ENCODE peak calls at places on chromosomes 12 and 14, in seven cellular contexts. One of them, this sample, is unnamed.
A peak's percentile ranks its signal among the peaks of the same experiment; 100 is the strongest.

GRCh38 chr14:63478024-63478423 is 65.2 kb downstream of the PPP2R5E start:
- DNase-seq in suprapubic skin: no peak
- DNase-seq in SK-N-SH: no peak
- DNase-seq in sigmoid colon: no peak
- DNase-seq in stomach: no peak
- DNase-seq in transverse colon: no peak
- DNase-seq in A549: no peak
- DNase-seq in this sample: no peak

GRCh38 chr12:13210022-13210539 is 13.6 kb downstream of the EMP1 start:
- DNase-seq in sigmoid colon: no peak
- DNase-seq in stomach: no peak
- DNase-seq in transverse colon: no peak
- DNase-seq in A549: no peak
- DNase-seq in suprapubic skin: no peak
- DNase-seq in SK-N-SH: peak; percentile 30
- DNase-seq in this sample: no peak

GRCh38 chr14:71745072-71745471 is 187.2 kb upstream of the RGS6 start:
- DNase-seq in SK-N-SH: no peak
- DNase-seq in stomach: no peak
- DNase-seq in sigmoid colon: no peak
- DNase-seq in A549: no peak
- DNase-seq in suprapubic skin: no peak
- DNase-seq in transverse colon: no peak
- DNase-seq in this sample: no peak

GRCh38 chr12:99121476-99121965 is 476.4 kb downstream of the APAF1 start:
- DNase-seq in suprapubic skin: no peak
- DNase-seq in transverse colon: no peak
- DNase-seq in sigmoid colon: no peak
- DNase-seq in stomach: no peak
- DNase-seq in A549: no peak
- DNase-seq in SK-N-SH: no peak
- DNase-seq in this sample: no peak

GRCh38 chr12:132641811-132642650 is 23.5 kb downstream of the P2RX2 start:
- DNase-seq in sigmoid colon: no peak
- DNase-seq in SK-N-SH: no peak
- DNase-seq in stomach: no peak
- DNase-seq in A549: no peak
- DNase-seq in suprapubic skin: no peak
- DNase-seq in transverse colon: no peak
- DNase-seq in this sample: no peak

GRCh38 chr14:28896337-28896736 is 129.8 kb downstream of the FOXG1 start:
- DNase-seq in stomach: no peak
- DNase-seq in suprapubic skin: no peak
- DNase-seq in sigmoid colon: no peak
- DNase-seq in SK-N-SH: no peak
- DNase-seq in A549: no peak
- DNase-seq in transverse colon: no peak
- DNase-seq in this sample: no peak

GRCh38 chr12:111773801-111774551 is 7.2 kb downstream of the ALDH2 start:
- DNase-seq in SK-N-SH: no peak
- DNase-seq in suprapubic skin: peak; percentile 87
- DNase-seq in stomach: peak; percentile 80
- DNase-seq in A549: no peak
- DNase-seq in sigmoid colon: peak; percentile 94
- DNase-seq in transverse colon: peak; percentile 85
- DNase-seq in this sample: no peak

GRCh38 chr14:68285421-68286179 is 466.0 kb downstream of the RAD51B start:
- DNase-seq in SK-N-SH: no peak
- DNase-seq in suprapubic skin: no peak
- DNase-seq in transverse colon: peak; percentile 23
- DNase-seq in A549: no peak
- DNase-seq in stomach: no peak
- DNase-seq in sigmoid colon: no peak
- DNase-seq in this sample: peak; percentile 31

GRCh38 chr14:32134448-32135070 is 57.5 kb downstream of the ARHGAP5 start:
- DNase-seq in SK-N-SH: no peak
- DNase-seq in suprapubic skin: no peak
- DNase-seq in A549: peak; percentile 18
- DNase-seq in transverse colon: no peak
- DNase-seq in sigmoid colon: no peak
- DNase-seq in stomach: no peak
- DNase-seq in this sample: no peak

GRCh38 chr14:38662781-38663180 is 406.9 kb upstream of the CLEC14A start:
- DNase-seq in A549: no peak
- DNase-seq in sigmoid colon: no peak
- DNase-seq in stomach: no peak
- DNase-seq in SK-N-SH: no peak
- DNase-seq in suprapubic skin: no peak
- DNase-seq in transverse colon: no peak
- DNase-seq in this sample: no peak

GRCh38 chr12:25376985-25377384 is 126.3 kb upstream of the KRAS start:
- DNase-seq in stomach: no peak
- DNase-seq in suprapubic skin: no peak
- DNase-seq in sigmoid colon: no peak
- DNase-seq in transverse colon: no peak
- DNase-seq in SK-N-SH: no peak
- DNase-seq in A549: no peak
- DNase-seq in this sample: no peak

GRCh38 chr12:91778938-91779400 is 366.7 kb downstream of the BTG1 start:
- DNase-seq in stomach: peak; percentile 26
- DNase-seq in suprapubic skin: no peak
- DNase-seq in A549: peak; percentile 72
- DNase-seq in sigmoid colon: peak; percentile 70
- DNase-seq in SK-N-SH: no peak
- DNase-seq in transverse colon: peak; percentile 35
- DNase-seq in this sample: no peak

GRCh38 chr12:1050059-1050707 is 59.2 kb downstream of the ERC1 start:
- DNase-seq in transverse colon: no peak
- DNase-seq in stomach: no peak
- DNase-seq in SK-N-SH: no peak
- DNase-seq in A549: no peak
- DNase-seq in sigmoid colon: no peak
- DNase-seq in suprapubic skin: no peak
- DNase-seq in this sample: no peak
- TF ChIP-seq EP300 in transverse colon: no peak
- TF ChIP-seq EP300 in stomach: no peak
- TF ChIP-seq EP300 in SK-N-SH: no peak
- TF ChIP-seq EP300 in A549: no peak
- TF ChIP-seq EP300 in sigmoid colon: no peak
- TF ChIP-seq EP300 in suprapubic skin: no peak
- TF ChIP-seq EP300 in this sample: no peak

DNA sequence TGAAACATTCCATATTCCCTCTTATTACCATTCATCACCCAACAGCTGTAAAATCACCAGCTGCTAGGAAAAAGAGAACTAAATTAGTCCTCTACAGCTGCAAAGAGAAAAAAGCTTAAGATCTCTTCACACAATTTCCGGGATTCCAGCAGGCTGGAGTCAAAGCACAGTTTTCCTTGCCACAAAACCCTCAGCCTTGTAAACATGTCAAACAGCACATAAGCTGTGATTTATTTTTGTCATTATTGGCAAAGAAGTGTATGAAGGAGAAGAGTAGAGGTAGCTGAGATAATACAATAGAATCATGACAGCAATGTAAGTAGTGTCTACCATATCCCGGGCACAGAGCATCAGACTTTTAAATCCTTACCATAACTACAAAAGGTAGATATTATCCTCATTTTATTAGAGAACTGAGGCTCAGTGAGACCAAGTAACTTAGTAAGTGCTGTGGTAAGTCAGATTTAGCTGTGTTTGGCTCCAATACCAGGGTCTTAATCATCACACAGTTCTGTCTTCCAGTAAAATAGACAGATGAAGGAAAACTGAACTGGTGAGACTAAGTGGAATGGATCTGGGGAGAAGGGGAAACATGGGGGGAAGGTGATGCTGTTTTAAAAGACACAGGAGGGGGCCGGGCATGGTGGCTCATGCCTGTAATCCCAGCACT is 57.3 kb downstream of the NTN4 start:
- DNase-seq in SK-N-SH: no peak
- DNase-seq in A549: no peak
- DNase-seq in suprapubic skin: no peak
- DNase-seq in sigmoid colon: no peak
- DNase-seq in stomach: no peak
- DNase-seq in transverse colon: no peak
- DNase-seq in this sample: no peak
- TF ChIP-seq EP300 in SK-N-SH: no peak
- TF ChIP-seq EP300 in A549: no peak
- TF ChIP-seq EP300 in suprapubic skin: no peak
- TF ChIP-seq EP300 in sigmoid colon: no peak
- TF ChIP-seq EP300 in stomach: no peak
- TF ChIP-seq EP300 in transverse colon: no peak
- TF ChIP-seq EP300 in this sample: no peak

GRCh38 chr12:69338120-69338859 is 9.9 kb upstream of the LYZ start:
- DNase-seq in stomach: no peak
- DNase-seq in transverse colon: no peak
- DNase-seq in sigmoid colon: no peak
- DNase-seq in SK-N-SH: no peak
- DNase-seq in suprapubic skin: no peak
- DNase-seq in A549: no peak
- DNase-seq in this sample: no peak
- TF ChIP-seq EP300 in stomach: no peak
- TF ChIP-seq EP300 in transverse colon: no peak
- TF ChIP-seq EP300 in sigmoid colon: no peak
- TF ChIP-seq EP300 in SK-N-SH: no peak
- TF ChIP-seq EP300 in suprapubic skin: no peak
- TF ChIP-seq EP300 in A549: no peak
- TF ChIP-seq EP300 in this sample: no peak

DNA sequence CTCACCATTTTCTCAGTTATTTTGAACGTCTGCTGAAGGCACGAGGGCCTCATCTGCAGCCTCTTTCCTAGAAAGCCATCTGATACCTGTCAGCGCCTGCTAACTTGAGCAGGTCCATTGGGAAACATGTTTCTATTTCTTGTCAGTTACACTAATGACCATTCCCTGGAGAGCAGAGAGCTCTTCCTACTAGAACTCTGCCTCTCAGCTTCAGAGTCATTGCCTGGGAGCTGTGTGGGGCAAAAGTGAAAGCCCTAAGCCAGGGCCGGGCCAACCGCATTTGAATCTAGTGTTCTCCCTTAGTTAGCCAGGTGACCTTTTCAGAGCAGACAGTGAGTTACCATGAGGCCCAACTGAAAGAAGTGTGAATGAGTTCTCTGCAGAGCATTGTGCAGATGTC is 135.8 kb downstream of the EML1 start:
- DNase-seq in A549: no peak
- DNase-seq in suprapubic skin: no peak
- DNase-seq in sigmoid colon: no peak
- DNase-seq in transverse colon: no peak
- DNase-seq in SK-N-SH: no peak
- DNase-seq in stomach: no peak
- DNase-seq in this sample: no peak
- TF ChIP-seq EP300 in A549: no peak
- TF ChIP-seq EP300 in suprapubic skin: no peak
- TF ChIP-seq EP300 in sigmoid colon: no peak
- TF ChIP-seq EP300 in transverse colon: no peak
- TF ChIP-seq EP300 in SK-N-SH: no peak
- TF ChIP-seq EP300 in stomach: no peak
- TF ChIP-seq EP300 in this sample: no peak

GRCh38 chr14:59870277-59871165 is at the start of gene RTN1:
- DNase-seq in transverse colon: peak; percentile 25
- DNase-seq in A549: no peak
- DNase-seq in stomach: peak; percentile 43
- DNase-seq in sigmoid colon: peak; percentile 71
- DNase-seq in SK-N-SH: peak; percentile 82
- DNase-seq in suprapubic skin: peak; percentile 79
- DNase-seq in this sample: peak; percentile 93
- TF ChIP-seq EP300 in transverse colon: no peak
- TF ChIP-seq EP300 in A549: no peak
- TF ChIP-seq EP300 in stomach: no peak
- TF ChIP-seq EP300 in sigmoid colon: no peak
- TF ChIP-seq EP300 in SK-N-SH: no peak
- TF ChIP-seq EP300 in suprapubic skin: no peak
- TF ChIP-seq EP300 in this sample: no peak

GRCh38 chr12:53180931-53181645 is 363 bp upstream of the CSAD start:
- DNase-seq in A549: peak; percentile 91
- DNase-seq in stomach: peak; percentile 79
- DNase-seq in sigmoid colon: peak; percentile 86
- DNase-seq in suprapubic skin: no peak
- DNase-seq in SK-N-SH: peak; percentile 98
- DNase-seq in transverse colon: peak; percentile 75
- DNase-seq in this sample: peak; percentile 83

GRCh38 chr12:53179694-53180269 is 740 bp upstream of the ZNF740 start:
- DNase-seq in suprapubic skin: no peak
- DNase-seq in SK-N-SH: peak; percentile 53
- DNase-seq in transverse colon: peak; percentile 45
- DNase-seq in sigmoid colon: no peak
- DNase-seq in A549: no peak
- DNase-seq in stomach: no peak
- DNase-seq in this sample: no peak

GRCh38 chr12:53181935-53182334 is 1.2 kb upstream of the CSAD start:
- DNase-seq in stomach: no peak
- DNase-seq in SK-N-SH: no peak
- DNase-seq in sigmoid colon: no peak
- DNase-seq in transverse colon: no peak
- DNase-seq in suprapubic skin: no peak
- DNase-seq in A549: no peak
- DNase-seq in this sample: no peak

GRCh38 chr12:53182836-53183235 is 2.1 kb upstream of the CSAD start:
- DNase-seq in A549: no peak
- DNase-seq in suprapubic skin: no peak
- DNase-seq in transverse colon: no peak
- DNase-seq in SK-N-SH: no peak
- DNase-seq in stomach: no peak
- DNase-seq in sigmoid colon: no peak
- DNase-seq in this sample: no peak

DNA sequence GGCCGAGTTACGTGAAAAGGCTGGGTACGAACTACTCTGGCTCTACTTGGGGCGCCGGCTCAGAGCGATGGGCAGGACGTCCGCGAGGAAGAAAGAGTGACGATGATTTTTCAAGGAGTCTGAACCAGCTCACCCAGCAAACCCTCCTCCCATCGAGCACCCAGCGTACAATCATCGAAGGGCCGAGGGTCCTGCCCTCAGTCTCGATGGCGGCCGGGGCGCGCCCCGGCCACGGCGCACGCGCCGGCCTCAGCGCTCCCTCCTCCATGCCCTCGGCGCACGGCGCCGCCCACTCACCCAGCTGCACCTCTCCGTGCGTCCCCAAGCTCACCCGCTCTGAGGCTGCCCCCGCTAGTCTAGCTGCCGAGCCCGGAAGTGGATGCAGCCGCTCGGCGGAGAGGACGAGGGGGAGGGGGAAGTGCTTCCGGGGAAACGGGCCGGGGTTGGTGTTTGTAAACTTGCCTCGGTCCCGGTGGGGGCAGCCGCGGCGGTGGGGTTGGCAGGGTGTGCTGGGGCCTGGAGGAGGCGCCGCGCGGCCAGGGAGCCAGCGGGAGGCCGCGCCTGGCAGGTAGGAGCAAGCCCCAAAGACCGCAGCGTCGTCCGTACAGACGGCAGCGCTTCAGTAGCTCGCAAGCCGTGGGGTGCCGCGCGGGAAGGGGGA is at the start of the genes CSAD and ZNF740:
- DNase-seq in sigmoid colon: peak; percentile 99
- DNase-seq in suprapubic skin: peak; percentile 98
- DNase-seq in A549: peak; percentile 98
- DNase-seq in stomach: peak; percentile 97
- DNase-seq in SK-N-SH: peak; percentile 98
- DNase-seq in transverse colon: peak; percentile 98
- DNase-seq in this sample: peak; percentile 99
- TF ChIP-seq EP300 in sigmoid colon: no peak
- TF ChIP-seq EP300 in suprapubic skin: no peak
- TF ChIP-seq EP300 in A549: no peak
- TF ChIP-seq EP300 in stomach: no peak
- TF ChIP-seq EP300 in SK-N-SH: peak; percentile 6
- TF ChIP-seq EP300 in transverse colon: no peak
- TF ChIP-seq EP300 in this sample: no peak

This sample was measured in upper lobe of left lung.